ENCODE peak calls at places on chromosomes 11 and 22, in eight cellular contexts. N is PC-9, L is fibroblast of lung, E is GM23248, R is K562, V is neural progenitor cell, A is hepatocyte, M is DND-41. D is an unnamed sample.

GRCh38 chr11:15750535-15751297 is 605.6 kb downstream of the SOX6 start:
- DNase-seq in N (no peak), L (no peak), E (no peak), R (no peak), V (no peak), A (no peak), M (no peak), D (no peak)

GRCh38 chr11:38718049-38718448 is 2120.0 kb upstream of the RAG2 start:
- DNase-seq in N (peak), L (peak), E (no peak), R (no peak), V (peak), A (peak), M (no peak), D (no peak)

GRCh38 chr11:67345949-67346819 is 7.2 kb downstream of the POLD4 start:
- DNase-seq in N (peak), L (peak), E (peak), R (no peak), V (peak), A (peak), M (peak), D (peak)

GRCh38 chr11:93033093-93033492 is 63.6 kb downstream of the MTNR1B start:
- DNase-seq in N (no peak), L (no peak), E (no peak), R (no peak), V (no peak), A (no peak), M (no peak), D (no peak)

GRCh38 chr22:20111045-20111688 is 4.7 kb upstream of the RANBP1 start:
- DNase-seq in N (no peak), L (peak), E (peak), R (peak), V (peak), A (peak), M (peak), D (no peak)

GRCh38 chr22:30371981-30372380 is 15.2 kb downstream of the CCDC157 start:
- DNase-seq in N (no peak), L (no peak), E (no peak), R (no peak), V (no peak), A (no peak), M (no peak), D (no peak)

GRCh38 chr11:133787379-133788103 is 57.8 kb downstream of the SPATA19 start:
- DNase-seq in N (no peak), L (no peak), E (no peak), R (no peak), V (peak), A (peak), M (no peak), D (no peak)

GRCh38 chr11:8250446-8250845 is 13.2 kb downstream of the LMO1 start:
- DNase-seq in N (no peak), L (no peak), E (no peak), R (no peak), V (no peak), A (no peak), M (no peak), D (no peak)

GRCh38 chr11:6315811-6316425 is 4.4 kb downstream of the CAVIN3 start:
- DNase-seq in N (no peak), L (peak), E (peak), R (peak), V (peak), A (peak), M (peak), D (no peak)

GRCh38 chr11:61541568-61541967 is 33.0 kb downstream of the LRRC10B start:
- DNase-seq in N (no peak), L (peak), E (peak), R (peak), V (peak), A (no peak), M (no peak), D (no peak)

GRCh38 chr22:41782316-41782715 is 18.2 kb upstream of the CCDC134 start:
- DNase-seq in N (no peak), L (no peak), E (no peak), R (no peak), V (no peak), A (no peak), M (no peak), D (no peak)

GRCh38 chr22:46598224-46598623 is 22.0 kb upstream of the GRAMD4 start:
- DNase-seq in N (no peak), L (no peak), E (no peak), R (no peak), V (no peak), A (no peak), M (no peak), D (no peak)

DNA sequence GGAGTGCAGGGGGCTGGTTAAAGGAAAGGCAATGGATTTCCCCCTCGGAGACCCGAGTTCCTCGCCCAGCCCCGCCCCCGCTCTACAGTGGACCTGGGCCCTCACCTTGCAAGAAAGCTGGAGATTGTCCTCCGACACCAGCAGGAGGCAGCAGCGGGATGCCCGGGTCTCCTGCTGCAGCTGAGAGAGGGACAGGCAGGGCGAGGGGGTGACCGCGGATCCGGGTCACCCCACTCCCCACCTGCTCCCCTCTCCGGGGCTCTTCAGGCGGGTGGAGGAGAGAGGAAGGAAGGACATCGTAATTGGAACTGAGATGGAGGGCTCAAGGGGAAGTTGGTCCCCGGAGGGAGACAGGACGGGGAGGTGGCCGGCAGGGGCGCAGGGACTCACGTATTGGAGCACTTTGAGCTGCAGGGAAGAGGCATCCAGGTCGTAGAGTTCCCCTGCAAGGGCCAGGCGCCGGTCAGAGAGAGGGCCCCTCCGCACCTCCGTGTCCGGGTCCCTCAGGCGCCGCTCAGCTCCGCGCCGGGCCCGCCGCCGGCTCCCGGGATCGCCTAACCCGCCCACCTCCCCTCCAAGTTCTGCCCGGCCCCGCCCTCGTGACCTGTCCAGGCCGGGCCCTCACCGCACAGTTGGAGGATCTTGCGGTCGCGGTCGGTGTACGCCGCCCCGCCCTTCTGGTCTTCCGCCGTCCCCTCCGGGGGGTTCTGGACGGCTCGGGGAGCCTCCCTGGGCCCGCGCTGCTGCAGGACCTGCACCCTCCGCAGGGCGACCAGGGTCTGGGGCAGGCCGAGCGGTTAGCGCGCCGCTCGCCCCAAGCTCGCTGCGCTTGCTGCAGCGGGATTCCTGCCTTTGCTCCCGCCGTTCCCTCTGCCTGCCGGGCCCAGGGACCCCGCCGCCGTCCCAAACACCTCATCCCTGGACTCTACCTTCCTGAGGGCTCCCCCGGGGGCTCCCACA is 84.1 kb downstream of the PDE2A start:
- DNase-seq in N (no peak), L (peak), E (peak), R (peak), V (peak), A (peak), M (no peak), D (no peak)
- TF ChIP-seq EZH2 in N (no peak), L (no peak), E (peak), R (no peak), V (peak), A (peak), M (no peak), D (peak)

GRCh38 chr22:38871360-38872171 is 450 bp downstream of the CBX6 start:
- DNase-seq in N (no peak), L (no peak), E (peak), R (peak), V (peak), A (peak), M (peak), D (no peak)

GRCh38 chr22:38873469-38874411 is 1.7 kb upstream of the CBX6 start:
- DNase-seq in N (peak), L (no peak), E (peak), R (no peak), V (no peak), A (peak), M (no peak), D (peak)

GRCh38 chr22:38872831-38873248 is 824 bp upstream of the CBX6 start:
- DNase-seq in N (no peak), L (peak), E (peak), R (peak), V (peak), A (peak), M (peak), D (no peak)

GRCh38 chr22:38870791-38871359 is 1.1 kb downstream of the CBX6 start:
- DNase-seq in N (no peak), L (no peak), E (peak), R (no peak), V (peak), A (no peak), M (peak), D (no peak)

GRCh38 chr22:38872172-38872830 is at the start of gene CBX6:
- DNase-seq in N (peak), L (peak), E (peak), R (peak), V (peak), A (peak), M (peak), D (peak)
- TF ChIP-seq EZH2 in N (no peak), L (no peak), E (no peak), R (no peak), V (peak), A (no peak), M (no peak), D (no peak)

GRCh38 chr11:119422505-119423416 is at the start of gene THY1:
- DNase-seq in N (no peak), L (peak), E (peak), R (no peak), V (peak), A (peak), M (no peak), D (no peak)

GRCh38 chr11:119423459-119424254 is 685 bp upstream of the THY1 start:
- DNase-seq in N (no peak), L (no peak), E (no peak), R (no peak), V (no peak), A (no peak), M (no peak), D (no peak)

GRCh38 chr11:119420631-119421030 is 2.3 kb downstream of the THY1 start:
- DNase-seq in N (no peak), L (no peak), E (no peak), R (no peak), V (no peak), A (no peak), M (no peak), D (no peak)

GRCh38 chr11:119421351-119421750 is 1.6 kb downstream of the THY1 start:
- DNase-seq in N (no peak), L (peak), E (peak), R (no peak), V (no peak), A (no peak), M (no peak), D (no peak)

GRCh38 chr11:119421941-119422504 is 949 bp downstream of the THY1 start:
- DNase-seq in N (no peak), L (peak), E (peak), R (no peak), V (peak), A (peak), M (no peak), D (no peak)
- TF ChIP-seq EZH2 in N (no peak), L (peak), E (no peak), R (no peak), V (no peak), A (no peak), M (no peak), D (no peak)

DNA sequence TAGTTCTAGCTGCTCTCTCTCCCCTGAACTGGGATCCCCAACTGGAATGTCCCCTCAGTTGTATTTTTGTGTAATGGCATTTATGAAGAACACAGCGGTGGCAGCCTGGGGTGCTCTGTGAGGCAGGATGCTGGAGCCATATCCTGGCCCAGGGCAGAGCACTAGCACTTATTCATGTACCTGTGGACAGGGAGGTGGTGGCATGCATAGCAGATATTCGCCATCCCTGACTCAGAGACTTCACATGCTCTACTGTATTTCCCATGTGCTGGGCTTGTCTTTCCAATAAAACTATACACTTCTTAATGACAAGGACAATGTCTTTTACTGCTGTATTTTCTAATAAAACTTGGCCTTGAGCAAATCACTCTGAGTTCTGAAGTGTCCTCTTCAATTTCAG is 125.3 kb downstream of the ADAMTS15 start:
- DNase-seq in N (no peak), L (no peak), E (no peak), R (no peak), V (no peak), A (no peak), M (no peak), D (no peak)
- TF ChIP-seq EZH2 in N (no peak), L (no peak), E (no peak), R (no peak), V (no peak), A (no peak), M (no peak), D (no peak)

GRCh38 chr11:2885017-2885675 is 429 bp downstream of the CDKN1C start:
- DNase-seq in N (no peak), L (peak), E (peak), R (peak), V (peak), A (peak), M (no peak), D (no peak)

GRCh38 chr11:2886191-2886894 is 768 bp upstream of the CDKN1C start:
- DNase-seq in N (no peak), L (peak), E (peak), R (no peak), V (peak), A (peak), M (no peak), D (no peak)

GRCh38 chr11:2884424-2884815 is 1.2 kb downstream of the CDKN1C start:
- DNase-seq in N (no peak), L (peak), E (peak), R (peak), V (peak), A (peak), M (no peak), D (no peak)

GRCh38 chr11:2886936-2887335 is 1.4 kb upstream of the CDKN1C start:
- DNase-seq in N (no peak), L (no peak), E (no peak), R (no peak), V (peak), A (no peak), M (no peak), D (no peak)

GRCh38 chr11:2885676-2886081 is at the start of gene CDKN1C:
- DNase-seq in N (peak), L (peak), E (peak), R (peak), V (peak), A (peak), M (no peak), D (no peak)
- TF ChIP-seq EZH2 in N (no peak), L (no peak), E (no peak), R (no peak), V (no peak), A (no peak), M (no peak), D (no peak)

GRCh38 chr11:127693686-127694085 is 693.1 kb upstream of the KIRREL3 start:
- DNase-seq in N (no peak), L (no peak), E (no peak), R (no peak), V (no peak), A (no peak), M (no peak), D (no peak)
- TF ChIP-seq EZH2 in N (no peak), L (no peak), E (no peak), R (no peak), V (no peak), A (no peak), M (no peak), D (no peak)

GRCh38 chr11:64035581-64035980 is at the start of gene FLRT1:
- DNase-seq in N (no peak), L (no peak), E (peak), R (peak), V (peak), A (no peak), M (no peak), D (no peak)

GRCh38 chr11:64036081-64037026 is 623 bp downstream of the FLRT1 start:
- DNase-seq in N (no peak), L (peak), E (peak), R (peak), V (peak), A (peak), M (peak), D (no peak)

GRCh38 chr11:64038500-64038899 is 2.8 kb downstream of the FLRT1 start:
- DNase-seq in N (no peak), L (no peak), E (no peak), R (no peak), V (no peak), A (no peak), M (no peak), D (no peak)

GRCh38 chr11:64039012-64039665 is 3.4 kb downstream of the FLRT1 start:
- DNase-seq in N (no peak), L (no peak), E (no peak), R (no peak), V (no peak), A (no peak), M (no peak), D (no peak)

GRCh38 chr11:64037027-64037633 is 1.4 kb downstream of the FLRT1 start:
- DNase-seq in N (no peak), L (no peak), E (no peak), R (no peak), V (peak), A (no peak), M (no peak), D (no peak)
- TF ChIP-seq EZH2 in N (no peak), L (no peak), E (no peak), R (no peak), V (peak), A (no peak), M (no peak), D (no peak)

GRCh38 chr11:31803813-31804438 is 7.2 kb downstream of the PAX6 start:
- DNase-seq in N (no peak), L (no peak), E (no peak), R (no peak), V (peak), A (no peak), M (no peak), D (no peak)

GRCh38 chr11:31805037-31805628 is 6.0 kb downstream of the PAX6 start:
- DNase-seq in N (no peak), L (no peak), E (no peak), R (no peak), V (peak), A (no peak), M (no peak), D (no peak)

GRCh38 chr11:31802990-31803812 is 7.9 kb downstream of the PAX6 start:
- DNase-seq in N (no peak), L (no peak), E (no peak), R (no peak), V (peak), A (no peak), M (peak), D (no peak)

GRCh38 chr11:31805629-31806185 is 5.4 kb downstream of the PAX6 start:
- DNase-seq in N (no peak), L (no peak), E (no peak), R (no peak), V (peak), A (no peak), M (no peak), D (no peak)

DNA sequence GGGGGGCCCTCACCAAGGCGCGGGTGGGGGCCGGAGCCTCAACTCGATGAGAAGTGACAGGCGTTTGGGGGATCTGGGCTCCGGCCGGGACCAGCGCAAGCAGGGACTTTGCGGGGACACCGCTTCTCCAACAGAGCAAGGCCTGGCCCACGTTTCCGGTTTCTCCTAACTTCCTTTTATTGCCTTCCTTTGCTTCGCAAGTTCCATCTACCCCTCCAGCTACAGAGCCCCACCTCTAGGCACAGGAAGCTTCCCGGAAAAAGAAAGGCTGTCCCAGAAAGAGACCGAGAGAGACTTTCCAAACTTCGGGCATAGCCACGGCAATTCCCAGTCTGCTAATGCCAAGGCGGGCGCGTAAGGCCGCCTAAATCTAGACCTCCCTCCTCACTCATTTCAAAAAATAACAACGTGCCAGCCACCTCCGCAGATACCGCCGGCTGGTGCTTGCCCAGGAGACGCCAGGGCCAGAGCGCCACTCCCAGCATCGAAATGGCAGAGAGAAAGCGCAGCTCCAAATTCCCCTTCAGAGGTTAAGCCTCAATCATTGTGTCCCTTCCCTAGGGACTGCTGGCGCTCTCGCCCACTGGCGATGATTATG is 6.6 kb downstream of the PAX6 start:
- DNase-seq in N (no peak), L (no peak), E (no peak), R (no peak), V (peak), A (no peak), M (no peak), D (no peak)
- TF ChIP-seq EZH2 in N (no peak), L (no peak), E (peak), R (no peak), V (no peak), A (no peak), M (no peak), D (no peak)

GRCh38 chr11:55481416-55481815 is 72.9 kb upstream of the OR4C15 start:
- DNase-seq in N (peak), L (no peak), E (no peak), R (no peak), V (no peak), A (no peak), M (no peak), D (no peak)
- TF ChIP-seq EZH2 in N (no peak), L (no peak), E (no peak), R (no peak), V (no peak), A (no peak), M (no peak), D (no peak)

GRCh38 chr11:122979815-122980656 is 1.6 kb downstream of the BSX start:
- DNase-seq in N (no peak), L (no peak), E (no peak), R (no peak), V (peak), A (no peak), M (no peak), D (no peak)
- TF ChIP-seq EZH2 in N (no peak), L (peak), E (peak), R (no peak), V (peak), A (peak), M (no peak), D (no peak)